ENCODE peak calls at places on chromosome 18, in nine cellular contexts. D, F, B, S, P, M, V, Y and Q are unnamed samples.

GRCh38 chr18:7512326-7512725 is 54.8 kb upstream of the PTPRM start:
- ATAC-seq in D (no peak), F (no peak), B (no peak), S (no peak), P (no peak), M (no peak), V (no peak), Y (no peak), Q (no peak)

GRCh38 chr18:3104190-3105054 is 91.5 kb upstream of the LPIN2 start:
- ATAC-seq in D (no peak), F (no peak), B (no peak), S (no peak), P (no peak), M (peak), V (no peak), Y (no peak), Q (no peak)

GRCh38 chr18:63063171-63063570 is 256.4 kb downstream of the BCL2 start:
- ATAC-seq in D (no peak), F (no peak), B (peak), S (no peak), P (no peak), M (no peak), V (no peak), Y (no peak), Q (no peak)

GRCh38 chr18:75124967-75125358 is 84.0 kb downstream of the PTGR3 start:
- ATAC-seq in D (no peak), F (no peak), B (no peak), S (no peak), P (no peak), M (no peak), V (no peak), Y (no peak), Q (no peak)

GRCh38 chr18:55300469-55301195 is 287.4 kb downstream of the TCF4 start:
- ATAC-seq in D (no peak), F (no peak), B (no peak), S (no peak), P (no peak), M (no peak), V (no peak), Y (no peak), Q (no peak)

GRCh38 chr18:21949326-21950015 is 208.9 kb downstream of the MIB1 start:
- ATAC-seq in D (no peak), F (no peak), B (no peak), S (no peak), P (no peak), M (no peak), V (no peak), Y (no peak), Q (no peak)

GRCh38 chr18:669077-669476 is 11.6 kb downstream of the TYMS start:
- ATAC-seq in D (no peak), F (peak), B (no peak), S (no peak), P (no peak), M (no peak), V (peak), Y (no peak), Q (no peak)

GRCh38 chr18:27750014-27750413 is 426.9 kb downstream of the CDH2 start:
- ATAC-seq in D (peak), F (no peak), B (peak), S (no peak), P (no peak), M (peak), V (peak), Y (no peak), Q (no peak)

GRCh38 chr18:63322908-63323634 is 3.5 kb upstream of the BCL2 start:
- ATAC-seq in D (peak), F (no peak), B (peak), S (no peak), P (no peak), M (peak), V (peak), Y (no peak), Q (no peak)

GRCh38 chr18:59699061-59699460 is 1.8 kb upstream of the CCBE1 start:
- ATAC-seq in D (no peak), F (no peak), B (no peak), S (no peak), P (no peak), M (no peak), V (no peak), Y (no peak), Q (no peak)

GRCh38 chr18:27214831-27215230 is 29.7 kb upstream of the CHST9 start:
- ATAC-seq in D (no peak), F (no peak), B (no peak), S (no peak), P (no peak), M (no peak), V (no peak), Y (no peak), Q (no peak)

GRCh38 chr18:47323158-47323557 is 71.7 kb upstream of the SKOR2 start:
- ATAC-seq in D (no peak), F (peak), B (no peak), S (peak), P (no peak), M (no peak), V (no peak), Y (no peak), Q (no peak)

GRCh38 chr18:5469340-5469739 is 74.5 kb downstream of the EPB41L3 start:
- ATAC-seq in D (no peak), F (no peak), B (no peak), S (no peak), P (no peak), M (no peak), V (no peak), Y (no peak), Q (no peak)

GRCh38 chr18:6648581-6648980 is 80.9 kb upstream of the ARHGAP28 start:
- ATAC-seq in D (no peak), F (no peak), B (no peak), S (no peak), P (no peak), M (no peak), V (no peak), Y (no peak), Q (no peak)

GRCh38 chr18:6546229-6546628 is 131.5 kb upstream of the L3MBTL4 start:
- ATAC-seq in D (no peak), F (no peak), B (no peak), S (no peak), P (no peak), M (no peak), V (no peak), Y (no peak), Q (no peak)

GRCh38 chr18:35040988-35041751 is at the start of gene MAPRE2:
- ATAC-seq in D (peak), F (peak), B (peak), S (peak), P (peak), M (peak), V (peak), Y (peak), Q (peak)

GRCh38 chr18:23038712-23039111 is 96.6 kb upstream of the CABLES1 start:
- ATAC-seq in D (no peak), F (no peak), B (no peak), S (no peak), P (no peak), M (no peak), V (no peak), Y (no peak), Q (no peak)

GRCh38 chr18:13539843-13540535 is 186.4 kb downstream of the FAM210A start:
- ATAC-seq in D (no peak), F (no peak), B (peak), S (no peak), P (no peak), M (peak), V (no peak), Y (no peak), Q (no peak)

GRCh38 chr18:68456985-68457384 is 257.9 kb downstream of the TMX3 start:
- ATAC-seq in D (no peak), F (no peak), B (no peak), S (no peak), P (no peak), M (no peak), V (no peak), Y (no peak), Q (no peak)

GRCh38 chr18:9984025-9984424 is 70.2 kb downstream of the VAPA start:
- ATAC-seq in D (no peak), F (no peak), B (no peak), S (no peak), P (no peak), M (peak), V (no peak), Y (no peak), Q (no peak)

GRCh38 chr18:49813071-49813320 is 337 bp downstream of the ACAA2 start:
- ATAC-seq in D (peak), F (peak), B (peak), S (no peak), P (no peak), M (peak), V (peak), Y (no peak), Q (peak)

GRCh38 chr18:11121426-11121825 is 27.9 kb downstream of the PIEZO2 start:
- ATAC-seq in D (no peak), F (no peak), B (no peak), S (no peak), P (no peak), M (no peak), V (no peak), Y (no peak), Q (no peak)

GRCh38 chr18:74898965-74899364 is 301.3 kb downstream of the ZNF407 start:
- ATAC-seq in D (no peak), F (no peak), B (peak), S (no peak), P (no peak), M (no peak), V (no peak), Y (no peak), Q (no peak)

GRCh38 chr18:21991897-21992296 is 177.5 kb upstream of the GATA6 start:
- ATAC-seq in D (no peak), F (no peak), B (peak), S (no peak), P (no peak), M (no peak), V (no peak), Y (no peak), Q (no peak)